ENCODE peak calls at places on chromosome 5, in nine cellular contexts. Z is activated CD4-positive, alpha-beta T cell treated with anti-CD3 and anti-CD28 coated beads, Interleukin-2, amount 50 U/mL, for 24 hours; F is RWPE1; M is hypothalamus; Q is SK-N-DZ; E is NCI-H526 treated with DMSO at 0.1 percent for 48 hours; P is upper lobe of right lung; H is NCI-H1092; A is activated T-cell treated with anti-CD3 and anti-CD28 coated beads for 48 hours. O is an unnamed sample.

GRCh38 chr5:138276402-138277054 is 2.1 kb upstream of the GFRA3 start:
- DNase-seq in Z (no peak), F (no peak), M (no peak), Q (peak), E (no peak), P (no peak), H (peak), A (no peak), O (no peak)

GRCh38 chr5:124783794-124784193 is 37.4 kb upstream of the ZNF608 start:
- DNase-seq in Z (no peak), F (no peak), M (no peak), Q (no peak), E (no peak), P (no peak), H (no peak), A (no peak), O (no peak)

GRCh38 chr5:145975361-145976066 is 39.1 kb downstream of the SH3RF2 start:
- DNase-seq in Z (no peak), F (peak), M (no peak), Q (no peak), E (no peak), P (no peak), H (no peak), A (no peak), O (no peak)

GRCh38 chr5:149054416-149054815 is 8.4 kb downstream of the SH3TC2 start:
- DNase-seq in Z (no peak), F (no peak), M (no peak), Q (no peak), E (no peak), P (no peak), H (no peak), A (no peak), O (no peak)

GRCh38 chr5:141515946-141516647 is 27.2 kb downstream of the PCDHGC5 start:
- DNase-seq in Z (no peak), F (no peak), M (no peak), Q (no peak), E (no peak), P (no peak), H (no peak), A (no peak), O (no peak)

GRCh38 chr5:142639455-142639854 is 46.4 kb downstream of the FGF1 start:
- DNase-seq in Z (no peak), F (no peak), M (no peak), Q (no peak), E (no peak), P (no peak), H (no peak), A (no peak), O (no peak)

GRCh38 chr5:130710596-130710995 is 454.5 kb downstream of the HINT1 start:
- DNase-seq in Z (no peak), F (peak), M (no peak), Q (no peak), E (no peak), P (no peak), H (no peak), A (no peak), O (peak)

GRCh38 chr5:160197341-160198147 is 31.8 kb upstream of the FABP6 start:
- DNase-seq in Z (no peak), F (no peak), M (no peak), Q (peak), E (no peak), P (no peak), H (no peak), A (no peak), O (no peak)

GRCh38 chr5:69238760-69239251 is 4.1 kb downstream of the CDK7 start:
- DNase-seq in Z (no peak), F (peak), M (no peak), Q (no peak), E (no peak), P (no peak), H (no peak), A (no peak), O (peak)